ENCODE peak calls at places on chromosomes 11 and 22, in four cellular contexts. R is breast epithelium, N is spleen, I is IMR-90. E is an unnamed sample. For H3K4me1, the result is how much of the 10 kb centered on the place peaks cover.

GRCh38 chr11:128686745-128687177 is 7.1 kb upstream of the FLI1 start:
- DNase-seq in R (no peak), N (peak), I (peak), E (no peak)

GRCh38 chr22:39306456-39307361 is 12.7 kb downstream of the RPL3 start:
- DNase-seq in R (no peak), N (peak), I (no peak), E (no peak)

GRCh38 chr11:112778091-112778889 is 182.9 kb upstream of the NCAM1 start:
- DNase-seq in R (no peak), N (no peak), I (no peak), E (no peak)

GRCh38 chr11:72015511-72016061 is 16.9 kb downstream of the IL18BP start:
- DNase-seq in R (no peak), N (no peak), I (peak), E (no peak)

GRCh38 chr11:12110714-12111481 is 508 bp downstream of the MICAL2 start:
- DNase-seq in R (peak), N (peak), I (no peak), E (no peak)

GRCh38 chr11:87878373-87878779 is 296.9 kb downstream of the RAB38 start:
- DNase-seq in R (no peak), N (no peak), I (peak), E (no peak)

GRCh38 chr11:116300252-116300651 is 472.5 kb downstream of the BUD13 start:
- DNase-seq in R (no peak), N (no peak), I (no peak), E (no peak)

GRCh38 chr11:79332017-79332416 is 108.8 kb downstream of the TENM4 start:
- DNase-seq in R (no peak), N (no peak), I (no peak), E (no peak)

GRCh38 chr22:44394246-44395115 is 81.7 kb upstream of the SHISAL1 start:
- DNase-seq in R (no peak), N (peak), I (no peak), E (no peak)

GRCh38 chr11:75841739-75842138 is 26.7 kb downstream of the UVRAG start:
- DNase-seq in R (no peak), N (no peak), I (no peak), E (no peak)

GRCh38 chr11:83643115-83643514 is 356.9 kb upstream of the CCDC90B start:
- DNase-seq in R (no peak), N (no peak), I (no peak), E (no peak)

GRCh38 chr22:27105142-27106025 is 448.0 kb downstream of the MIAT start:
- DNase-seq in R (peak), N (no peak), I (peak), E (peak)

GRCh38 chr22:40204331-40205116 is 26.8 kb downstream of the TNRC6B start:
- DNase-seq in R (no peak), N (no peak), I (peak), E (no peak)

GRCh38 chr11:19436932-19437331 is 196.2 kb upstream of the E2F8 start:
- DNase-seq in R (no peak), N (no peak), I (no peak), E (no peak)

GRCh38 chr11:105139669-105140068 is at the start of gene CARD18:
- DNase-seq in R (no peak), N (no peak), I (no peak), E (no peak)

GRCh38 chr22:37486224-37486845 is at the start of gene MFNG:
- DNase-seq in R (peak), N (peak), I (peak), E (peak)

GRCh38 chr11:97751405-97751804 is 1269.3 kb upstream of the CNTN5 start:
- DNase-seq in R (no peak), N (no peak), I (no peak), E (no peak)

GRCh38 chr11:16805942-16806341 is 67.5 kb downstream of the C11orf58 start:
- DNase-seq in R (no peak), N (no peak), I (peak), E (no peak)

GRCh38 chr11:11400635-11401232 is 47.7 kb upstream of the CSNK2A3 start:
- DNase-seq in R (no peak), N (no peak), I (no peak), E (no peak)

GRCh38 chr11:43788394-43788793 is 92.2 kb upstream of the ALKBH3 start:
- DNase-seq in R (no peak), N (no peak), I (no peak), E (no peak)

GRCh38 chr11:125215951-125216350 is 51.4 kb downstream of the PKNOX2 start:
- DNase-seq in R (no peak), N (no peak), I (no peak), E (no peak)

GRCh38 chr11:10379433-10379832 is 74.6 kb downstream of the ADM start:
- DNase-seq in R (no peak), N (no peak), I (peak), E (no peak)

GRCh38 chr22:36934153-36934939 is 20.9 kb downstream of the CSF2RB start:
- DNase-seq in R (no peak), N (no peak), I (no peak), E (peak)

GRCh38 chr11:73171762-73172161 is 29.6 kb upstream of the FCHSD2 start:
- DNase-seq in R (no peak), N (peak), I (peak), E (no peak)

GRCh38 chr11:12719221-12719620 is 45.0 kb downstream of the TEAD1 start:
- DNase-seq in R (no peak), N (no peak), I (peak), E (no peak)

GRCh38 chr22:26893034-26893710 is 235.8 kb downstream of the MIAT start:
- DNase-seq in R (no peak), N (no peak), I (no peak), E (peak)

GRCh38 chr22:27682438-27682837 is 119.1 kb downstream of the MN1 start:
- DNase-seq in R (no peak), N (no peak), I (no peak), E (no peak)

GRCh38 chr11:86047275-86047991 is 21.5 kb downstream of the PICALM start:
- DNase-seq in R (no peak), N (no peak), I (peak), E (no peak)

GRCh38 chr11:60634151-60634550 is 65.3 kb upstream of the MS4A8 start:
- DNase-seq in R (no peak), N (no peak), I (no peak), E (no peak)

GRCh38 chr22:31605851-31606585 is 56.0 kb downstream of the PISD start:
- DNase-seq in R (no peak), N (no peak), I (no peak), E (no peak)

GRCh38 chr11:64007160-64007628 is 21.0 kb downstream of the OTUB1 start:
- DNase-seq in R (no peak), N (no peak), I (no peak), E (peak)

GRCh38 chr11:37747121-37747520 is 1149.1 kb upstream of the RAG2 start:
- DNase-seq in R (no peak), N (no peak), I (peak), E (no peak)

GRCh38 chr11:65640483-65641207 is 2.7 kb downstream of the SIPA1 start:
- DNase-seq in R (no peak), N (peak), I (no peak), E (no peak)
- H3K4me3 ChIP-seq in R (peak), N (peak), I (no peak), E (peak)

GRCh38 chr11:119683783-119684182 is 45.2 kb downstream of the NECTIN1 start:
- DNase-seq in R (peak), N (no peak), I (no peak), E (no peak)

GRCh38 chr11:119684361-119685072 is 44.5 kb downstream of the NECTIN1 start:
- DNase-seq in R (peak), N (no peak), I (peak), E (no peak)

GRCh38 chr11:119678351-119678750 is 50.6 kb downstream of the NECTIN1 start:
- DNase-seq in R (no peak), N (no peak), I (no peak), E (no peak)

GRCh38 chr11:119680899-119681370 is 48.1 kb downstream of the NECTIN1 start:
- DNase-seq in R (peak), N (no peak), I (peak), E (no peak)

GRCh38 chr11:119681537-119681936 is 47.5 kb downstream of the NECTIN1 start:
- DNase-seq in R (no peak), N (no peak), I (no peak), E (no peak)
- TF ChIP-seq CTCF in R (peak), N (no peak), I (no peak), E (no peak)

DNA sequence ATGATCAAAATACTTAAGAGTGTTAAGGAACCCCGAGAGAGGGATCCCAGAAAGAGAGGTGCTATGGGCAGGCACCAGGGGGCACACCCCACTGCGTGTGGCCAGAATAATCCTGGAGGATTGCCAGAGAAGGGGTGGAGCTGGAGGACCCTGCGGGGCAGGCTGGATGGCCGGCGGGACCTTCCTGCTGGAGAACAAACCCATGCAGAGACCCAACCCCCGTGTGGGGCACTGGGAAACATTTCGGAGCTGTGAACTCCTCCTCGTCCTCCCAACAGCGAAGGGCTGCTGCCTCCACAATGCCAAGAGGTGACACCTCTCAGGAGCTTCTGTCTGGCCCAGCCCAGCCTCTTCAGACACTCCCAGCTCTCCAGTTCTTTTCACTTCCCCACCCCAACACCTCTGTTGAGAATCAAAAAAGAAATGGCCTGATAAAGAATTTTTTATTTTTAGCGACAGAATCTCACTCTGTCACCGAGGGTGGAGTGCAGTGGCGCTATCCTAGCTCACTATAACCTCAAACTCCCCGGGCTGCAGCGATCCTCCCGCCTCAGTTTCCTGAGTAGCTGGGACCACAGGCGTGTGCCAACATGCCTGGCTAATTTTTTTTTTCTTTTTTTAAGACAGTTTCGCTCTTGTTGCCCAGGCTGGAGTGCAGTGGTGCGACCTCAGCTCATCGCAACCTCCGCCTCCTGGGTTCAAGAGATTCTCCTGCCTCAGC is 25.6 kb downstream of the RHOD start:
- DNase-seq in R (no peak), N (no peak), I (no peak), E (no peak)
- H3K4me1 ChIP-seq in R (under half), N (under half), I (under half), E (under half)

DNA sequence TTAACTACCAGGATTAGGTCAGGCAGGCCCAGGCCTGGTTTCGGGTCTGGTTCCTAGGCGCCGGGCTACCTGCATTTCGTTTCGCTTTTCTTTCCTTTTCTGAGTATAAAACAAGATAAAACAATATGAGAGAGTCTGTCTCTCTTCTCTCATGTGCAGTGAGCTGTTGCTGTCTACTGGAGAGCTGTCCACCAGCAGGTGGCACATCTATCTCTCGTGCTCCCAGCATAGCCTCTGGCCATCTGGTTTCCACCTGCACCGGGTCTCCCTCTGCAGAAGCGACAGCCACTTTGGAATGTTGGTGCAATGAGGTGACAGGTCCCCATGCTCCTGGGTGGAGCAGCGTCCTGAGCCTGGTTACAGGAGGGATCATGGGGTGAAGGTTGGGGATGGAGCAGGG is 27.7 kb downstream of the RIBC2 start:
- DNase-seq in R (no peak), N (no peak), I (peak), E (peak)
- H3K4me3 ChIP-seq in R (no peak), N (peak), I (no peak), E (no peak)